ENCODE peak calls at places on chromosomes 4 and X, in five cellular contexts. M is BJ; Y is heart right ventricle; O is CD8-positive, alpha-beta memory T cell; L is colonic mucosa. E is an unnamed sample. For H3K27me3, the result is how much of the 10 kb centered on the place peaks cover.

GRCh38 chrX:56762707-56763555 is 33.9 kb downstream of the NBDY start:
- DNase-seq in O (no peak), M (no peak), L (no peak), Y (no peak), E (no peak)

GRCh38 chr4:21765810-21766407 is 182.7 kb downstream of the KCNIP4 start:
- DNase-seq in M (no peak), O (no peak), Y (no peak), L (peak), E (peak)

GRCh38 chrX:119427024-119427794 is 28.1 kb downstream of the SLC25A43 start:
- DNase-seq in M (no peak), Y (peak), L (no peak), O (no peak), E (peak)

GRCh38 chrX:150874448-150874847 is 24.0 kb downstream of the CD99L2 start:
- DNase-seq in L (no peak), O (no peak), Y (no peak), M (no peak), E (no peak)

GRCh38 chr4:154399259-154399974 is 92.2 kb downstream of the DCHS2 start:
- DNase-seq in O (no peak), L (no peak), M (no peak), Y (no peak), E (no peak)

GRCh38 chr4:94177822-94178221 is 29.8 kb upstream of the SMARCAD1 start:
- DNase-seq in Y (no peak), L (no peak), M (no peak), O (no peak), E (no peak)

GRCh38 chr4:82467442-82467841 is 37.1 kb downstream of the ENOPH1 start:
- DNase-seq in O (no peak), M (no peak), Y (no peak), L (no peak), E (no peak)

GRCh38 chrX:79081895-79082512 is 62.5 kb upstream of the GPR174 start:
- DNase-seq in O (no peak), L (peak), M (no peak), Y (peak), E (no peak)

GRCh38 chrX:53047228-53047627 is 1.4 kb upstream of the GPR173 start:
- DNase-seq in L (no peak), M (no peak), Y (no peak), O (no peak), E (no peak)

GRCh38 chr4:137909910-137910309 is 332.2 kb downstream of the SLC7A11 start:
- DNase-seq in O (no peak), M (no peak), Y (no peak), L (no peak), E (no peak)

GRCh38 chr4:106502106-106502699 is 133.6 kb upstream of the GIMD1 start:
- DNase-seq in O (no peak), L (peak), M (no peak), Y (peak), E (peak)

GRCh38 chrX:140764401-140764919 is 54.9 kb downstream of the LINC00632 start:
- DNase-seq in L (no peak), O (no peak), Y (no peak), M (no peak), E (no peak)

GRCh38 chr4:27397886-27398285 is 537.2 kb downstream of the STIM2 start:
- DNase-seq in O (no peak), L (no peak), Y (no peak), M (peak), E (no peak)

GRCh38 chr4:1783970-1784369 is 9.1 kb upstream of the FGFR3 start:
- DNase-seq in L (no peak), O (no peak), Y (no peak), M (no peak), E (no peak)

GRCh38 chr4:21652508-21653108 is 296.0 kb downstream of the KCNIP4 start:
- DNase-seq in O (no peak), L (no peak), Y (no peak), M (no peak), E (no peak)

GRCh38 chr4:8229341-8229975 is 30.4 kb downstream of the SH3TC1 start:
- DNase-seq in O (peak), L (no peak), M (no peak), Y (no peak), E (no peak)

GRCh38 chrX:40945366-40945713 is 139.9 kb upstream of the USP9X start:
- DNase-seq in Y (peak), M (no peak), L (peak), O (no peak), E (peak)

GRCh38 chrX:154547245-154548027 is at the start of gene IKBKG:
- DNase-seq in O (peak), L (peak), M (peak), Y (peak), E (peak)

GRCh38 chr4:89054627-89055026 is 2.4 kb downstream of the FAM13A start:
- DNase-seq in Y (no peak), M (no peak), L (no peak), O (no peak), E (no peak)

DNA sequence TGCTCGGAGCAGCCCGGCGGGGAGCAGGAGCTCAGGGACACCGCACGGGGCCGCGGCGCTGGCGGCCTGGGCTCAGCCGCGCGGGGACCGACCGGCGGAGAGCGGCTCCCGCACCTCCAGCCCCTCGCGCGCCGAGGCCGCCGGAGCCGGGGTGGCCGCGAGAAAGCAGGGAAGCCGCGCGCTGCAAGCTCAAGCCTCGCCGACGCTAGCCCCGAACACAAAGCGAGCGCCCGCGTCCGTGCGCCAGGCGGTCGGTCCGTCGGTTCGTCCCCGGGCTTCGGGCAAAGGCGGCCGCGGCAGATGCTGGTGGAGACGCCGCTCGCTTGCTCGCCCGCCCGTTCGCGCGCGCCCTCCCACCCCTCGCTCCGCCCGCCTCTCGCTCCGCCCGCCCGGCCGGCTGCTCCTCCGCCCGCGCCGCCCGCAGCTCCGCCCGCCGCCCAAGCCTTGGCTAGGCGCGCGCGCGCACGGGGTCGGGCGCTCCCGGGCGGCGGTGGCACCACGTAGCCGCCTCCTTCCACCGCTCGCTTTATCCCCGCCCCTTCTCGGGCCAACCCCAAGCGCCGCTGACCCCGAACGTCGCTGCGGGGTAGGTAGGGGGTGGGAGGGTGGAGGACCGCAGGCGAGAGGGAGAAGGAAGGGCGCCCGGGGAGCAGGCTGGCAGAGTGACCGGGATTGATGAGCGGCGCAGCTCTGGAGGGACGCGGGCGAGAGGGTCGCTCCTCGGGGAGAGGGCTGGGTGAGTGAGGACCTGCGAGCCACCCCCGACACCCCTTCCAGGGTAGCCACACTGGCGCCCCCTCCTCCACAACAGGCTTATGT is at the start of gene TSPAN5:
- DNase-seq in Y (peak), L (peak), M (no peak), O (peak), E (peak)
- H3K27me3 ChIP-seq in Y (under half), L (under half), M (under half), O (under half), E (under half)

GRCh38 chr4:189202869-189203271 is 737.8 kb upstream of the FRG1 start:
- DNase-seq in M (no peak), L (no peak), Y (no peak), O (no peak), E (no peak)
- H3K4me3 ChIP-seq in M (no peak), L (no peak), Y (peak), O (no peak), E (no peak)

DNA sequence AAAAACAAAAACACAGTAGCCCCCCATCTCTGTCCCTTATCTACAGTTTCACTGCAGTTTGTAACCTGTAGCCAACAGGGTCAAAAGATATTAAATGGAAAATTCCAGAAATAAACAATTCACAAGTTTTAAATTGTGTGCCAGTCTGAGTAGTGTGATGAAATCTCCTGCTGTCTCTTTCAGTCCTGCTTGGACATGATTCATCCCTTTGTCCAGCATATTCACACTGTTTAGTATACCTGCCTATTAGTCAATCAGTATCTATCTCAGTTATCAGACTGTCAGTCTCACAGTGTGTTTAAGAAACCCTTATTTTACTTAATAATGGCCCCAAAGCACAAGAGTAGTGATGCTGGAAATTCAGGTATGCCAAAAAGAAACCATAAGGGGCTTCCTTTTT is 21.9 kb downstream of the CNOT6L start:
- DNase-seq in M (no peak), O (no peak), Y (no peak), L (no peak), E (no peak)
- H3K27me3 ChIP-seq in M (under half), O (under half), Y (under half), L (under half), E (under half)

DNA sequence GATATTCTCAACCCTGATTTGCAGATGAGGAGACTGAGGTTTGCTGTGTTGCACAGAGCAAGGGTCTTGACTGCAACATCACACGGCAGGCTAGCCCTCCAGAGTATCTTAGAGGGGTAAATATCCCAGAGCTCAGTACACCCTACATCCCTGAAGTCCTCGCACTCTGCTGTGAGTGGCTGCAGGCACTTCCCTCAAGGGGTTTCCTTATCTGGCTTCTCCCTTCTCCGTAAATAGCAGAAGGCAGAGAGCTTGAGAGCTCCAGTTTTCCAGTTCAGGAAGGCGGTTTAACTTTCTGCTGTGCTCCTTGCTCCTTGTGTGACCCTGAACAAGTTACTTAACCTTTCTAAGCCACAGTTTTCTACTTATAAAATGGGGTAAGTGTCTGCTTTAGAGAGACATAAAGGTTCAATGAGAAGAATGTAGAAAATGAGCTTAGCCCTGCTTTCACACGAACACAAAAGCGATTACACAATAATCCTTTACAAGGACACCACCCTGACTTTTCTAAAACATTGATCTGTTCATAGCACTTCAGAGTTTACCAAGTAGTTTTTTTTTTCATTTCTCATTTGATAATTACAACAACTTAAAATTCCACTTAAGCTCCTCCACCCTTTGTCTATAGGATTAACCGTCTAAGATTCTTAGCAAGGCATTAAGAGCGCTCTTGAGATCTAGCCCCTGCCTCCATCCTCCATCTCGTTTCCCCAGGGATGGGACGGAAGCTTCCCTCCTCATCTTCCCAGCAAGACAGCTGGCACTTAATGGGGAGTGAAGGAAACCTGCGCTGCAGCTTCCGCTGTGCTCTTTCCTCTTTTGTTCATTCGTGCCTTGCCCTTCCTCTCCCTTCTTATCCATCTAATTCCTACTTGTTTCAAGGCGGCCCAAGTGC is 68.4 kb downstream of the TAPT1 start:
- DNase-seq in L (peak), M (no peak), Y (no peak), O (no peak), E (no peak)
- H3K4me3 ChIP-seq in L (no peak), M (no peak), Y (no peak), O (no peak), E (no peak)